ENCODE peak calls at places on chromosome 5, in four cellular contexts. Q is IMR-90, B is H9, X is H1. E is an unnamed sample.

GRCh38 chr5:1125030-1125357 is 13.1 kb upstream of the SLC12A7 start:
- DNase-seq in X (no peak), Q (peak), B (no peak), E (no peak)

GRCh38 chr5:148805323-148806290 is 20.8 kb upstream of the ADRB2 start:
- DNase-seq in X (no peak), Q (peak), B (no peak), E (peak)

GRCh38 chr5:90037646-90038045 is 371.9 kb downstream of the CETN3 start:
- DNase-seq in X (no peak), Q (peak), B (no peak), E (no peak)

GRCh38 chr5:102625446-102625845 is 126.6 kb upstream of the SLCO6A1 start:
- DNase-seq in B (no peak), Q (no peak), X (no peak), E (no peak)

GRCh38 chr5:142960309-142960696 is 190.1 kb downstream of the ARHGAP26 start:
- DNase-seq in B (no peak), Q (peak), X (no peak), E (no peak)

GRCh38 chr5:133397986-133398645 is 214.2 kb downstream of the FSTL4 start:
- DNase-seq in X (no peak), B (no peak), Q (no peak), E (no peak)

GRCh38 chr5:53936481-53937352 is 373.7 kb downstream of the ARL15 start:
- DNase-seq in B (no peak), X (no peak), Q (no peak), E (no peak)

GRCh38 chr5:139707445-139708003 is 59.4 kb downstream of the CXXC5 start:
- DNase-seq in B (no peak), X (no peak), Q (no peak), E (peak)

GRCh38 chr5:72871358-72872024 is 55.0 kb downstream of the TNPO1 start:
- DNase-seq in B (no peak), X (no peak), Q (peak), E (no peak)

GRCh38 chr5:79396265-79396664 is 117.7 kb downstream of the HOMER1 start:
- DNase-seq in Q (peak), B (no peak), X (no peak), E (no peak)

GRCh38 chr5:149114403-149115312 is 26.6 kb upstream of the ABLIM3 start:
- DNase-seq in X (peak), Q (peak), B (peak), E (peak)

GRCh38 chr5:11504794-11505193 is 399.5 kb downstream of the CTNND2 start:
- DNase-seq in B (no peak), Q (no peak), X (no peak), E (peak)

GRCh38 chr5:62617943-62618342 is 39.3 kb downstream of the LRRC70 start:
- DNase-seq in X (no peak), B (no peak), Q (no peak), E (no peak)

GRCh38 chr5:112203229-112203628 is 215.8 kb downstream of the EPB41L4A start:
- DNase-seq in X (no peak), Q (no peak), B (no peak), E (no peak)

GRCh38 chr5:134153657-134154056 is 23.1 kb downstream of the SKP1 start:
- DNase-seq in X (no peak), Q (peak), B (no peak), E (no peak)

GRCh38 chr5:74272831-74273545 is 367.5 kb downstream of the ENC1 start:
- DNase-seq in Q (no peak), X (no peak), B (no peak), E (no peak)

GRCh38 chr5:178298283-178298807 is 65.7 kb upstream of the PHYKPL start:
- DNase-seq in X (no peak), B (no peak), Q (no peak), E (no peak)

GRCh38 chr5:135703026-135703550 is 124.3 kb upstream of the CXCL14 start:
- DNase-seq in B (no peak), X (no peak), Q (no peak), E (no peak)

GRCh38 chr5:171801-172331 is 19.4 kb upstream of the LRRC14B start:
- DNase-seq in B (peak), X (peak), Q (no peak), E (no peak)

GRCh38 chr5:149317281-149318048 is 27.8 kb upstream of the GRPEL2 start:
- DNase-seq in Q (peak), B (no peak), X (no peak), E (peak)

GRCh38 chr5:118628672-118629354 is 359.5 kb downstream of the DTWD2 start:
- DNase-seq in Q (no peak), X (no peak), B (peak), E (peak)

GRCh38 chr5:55063220-55063863 is 39.1 kb upstream of the GZMA start:
- DNase-seq in X (no peak), Q (peak), B (no peak), E (no peak)

DNA sequence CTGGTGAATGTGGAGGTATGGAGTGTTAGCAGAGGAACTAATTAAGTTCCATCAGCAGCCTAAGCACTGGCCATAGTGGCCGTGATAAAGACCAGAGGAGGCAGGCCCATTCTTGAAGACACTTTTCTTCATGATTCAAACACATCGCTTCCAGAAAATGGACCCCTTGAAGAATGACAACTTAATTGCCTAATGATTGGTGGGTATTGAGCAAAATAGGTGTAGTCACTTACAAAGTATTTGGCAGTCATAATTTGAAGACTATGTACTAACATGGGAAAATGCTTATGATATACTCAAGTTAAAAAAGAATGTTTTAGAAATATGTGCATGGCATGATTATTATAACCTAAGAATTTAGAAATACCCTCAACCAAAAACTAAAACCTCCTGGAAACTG is 44.8 kb downstream of the MEGF10 start:
- DNase-seq in Q (no peak), B (no peak), X (no peak), E (no peak)
- H3K56ac ChIP-seq in Q (no peak), B (no peak), X (no peak), E (peak)

GRCh38 chr5:61330879-61331406 is 1.1 kb upstream of the ZSWIM6 start:
- DNase-seq in B (peak), Q (peak), X (peak), E (peak)

GRCh38 chr5:61331407-61332368 is at the start of gene ZSWIM6:
- DNase-seq in Q (peak), X (peak), B (peak), E (peak)

GRCh38 chr5:61333351-61334223 is 1.5 kb downstream of the ZSWIM6 start:
- DNase-seq in Q (no peak), X (peak), B (no peak), E (peak)

GRCh38 chr5:61332891-61333350 is 863 bp downstream of the ZSWIM6 start:
- DNase-seq in B (peak), Q (peak), X (peak), E (peak)

GRCh38 chr5:61332369-61332745 is 299 bp downstream of the ZSWIM6 start:
- DNase-seq in B (no peak), X (no peak), Q (no peak), E (peak)
- H3K23ac ChIP-seq in B (no peak), X (no peak), Q (no peak), E (no peak)

DNA sequence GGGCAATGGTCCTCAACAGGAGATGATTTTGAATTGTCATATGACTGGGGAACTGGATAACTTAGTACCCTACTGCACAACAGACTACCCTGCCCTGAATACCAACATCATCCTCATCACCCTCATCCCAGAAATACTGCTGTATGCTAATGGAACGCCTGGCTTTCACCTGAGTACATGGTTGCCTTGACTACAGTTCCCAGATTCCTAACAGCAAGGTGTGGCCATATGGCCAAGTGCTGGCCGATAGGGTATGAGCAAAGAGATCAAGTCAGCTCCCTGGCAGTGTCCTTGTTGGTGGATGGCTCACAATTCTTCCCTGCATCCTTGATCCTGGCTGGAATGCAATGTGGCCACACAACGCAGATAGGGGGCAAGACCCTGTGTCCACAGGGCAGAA is 31.2 kb upstream of the IRX2 start:
- DNase-seq in B (no peak), X (no peak), Q (no peak), E (no peak)
- H3K56ac ChIP-seq in B (no peak), X (no peak), Q (no peak), E (no peak)

GRCh38 chr5:171435908-171436307 is 16.5 kb downstream of the FGF18 start:
- DNase-seq in B (no peak), Q (no peak), X (no peak), E (no peak)
- H3K23ac ChIP-seq in B (no peak), Q (no peak), X (no peak), E (no peak)

GRCh38 chr5:9544502-9545300 is 1.2 kb downstream of the SEMA5A start:
- DNase-seq in Q (peak), X (peak), B (peak), E (peak)
- H3K56ac ChIP-seq in Q (peak), X (peak), B (no peak), E (peak)

GRCh38 chr5:132256086-132256782 is 1.3 kb upstream of the PDLIM4 start:
- DNase-seq in B (no peak), Q (no peak), X (no peak), E (no peak)
- H3K23ac ChIP-seq in B (no peak), Q (no peak), X (no peak), E (no peak)

GRCh38 chr5:33162057-33162456 is 278.7 kb upstream of the TARS1 start:
- DNase-seq in B (no peak), Q (no peak), X (no peak), E (no peak)

GRCh38 chr5:33166522-33166921 is 274.2 kb upstream of the TARS1 start:
- DNase-seq in Q (no peak), X (peak), B (peak), E (peak)

GRCh38 chr5:33160871-33161270 is 279.9 kb upstream of the TARS1 start:
- DNase-seq in B (no peak), Q (no peak), X (no peak), E (no peak)
- H3K56ac ChIP-seq in B (no peak), Q (no peak), X (no peak), E (no peak)

GRCh38 chr5:115842089-115842881 is 550 bp downstream of the AP3S1 start:
- DNase-seq in B (no peak), X (peak), Q (no peak), E (no peak)
- H3K23ac ChIP-seq in B (no peak), X (no peak), Q (peak), E (peak)

DNA sequence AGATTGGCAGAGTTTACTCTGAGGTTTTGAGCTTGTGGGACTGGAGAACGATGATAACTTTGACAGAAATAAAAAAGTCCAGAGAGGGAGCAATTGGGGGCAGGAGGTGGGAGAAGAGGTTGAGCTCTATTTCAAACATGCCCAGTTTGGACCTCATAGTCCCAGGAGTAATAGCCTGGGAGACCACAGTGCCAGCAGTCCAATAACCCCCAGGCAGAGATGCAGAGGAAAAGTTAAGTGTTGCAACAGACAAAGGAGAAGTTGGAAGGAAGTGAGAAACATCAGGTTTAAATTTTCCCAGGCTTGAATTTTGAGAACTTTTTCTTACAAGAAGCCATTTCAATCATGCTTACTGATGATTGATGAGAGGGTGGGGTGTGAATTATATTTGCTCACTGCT is 117.0 kb upstream of the GHR start:
- DNase-seq in Q (no peak), B (no peak), X (no peak), E (no peak)
- H3K56ac ChIP-seq in Q (no peak), B (no peak), X (no peak), E (no peak)

E was measured in mesendoderm.